ENCODE peak calls at places on chromosome 9, in four cellular contexts. D, Q, L and N are unnamed samples.

GRCh38 chr9:86660146-86660545 is 287.2 kb downstream of the GAS1 start:
- DNase-seq in D (no peak), Q (no peak), L (no peak), N (no peak)

GRCh38 chr9:131422241-131422792 is 28.4 kb downstream of the PRRC2B start:
- DNase-seq in D (no peak), Q (no peak), L (no peak), N (no peak)

GRCh38 chr9:81351166-81351565 is 338.2 kb downstream of the TLE1 start:
- DNase-seq in D (no peak), Q (no peak), L (no peak), N (no peak)

GRCh38 chr9:91359734-91360470 is 1.8 kb downstream of the AUH start:
- DNase-seq in D (no peak), Q (no peak), L (no peak), N (no peak)

GRCh38 chr9:38443181-38443580 is 18.9 kb upstream of the IGFBPL1 start:
- DNase-seq in D (no peak), Q (no peak), L (peak), N (no peak)

GRCh38 chr9:90300901-90301688 is 341.5 kb downstream of the DIRAS2 start:
- DNase-seq in D (no peak), Q (no peak), L (no peak), N (peak)

GRCh38 chr9:136808075-136808780 is 480 bp downstream of the RABL6 start:
- DNase-seq in D (peak), Q (no peak), L (no peak), N (no peak)

GRCh38 chr9:135139366-135139965 is 52.0 kb downstream of the OLFM1 start:
- DNase-seq in D (no peak), Q (no peak), L (no peak), N (no peak)

GRCh38 chr9:118331622-118332045 is 627.4 kb downstream of the TLR4 start:
- DNase-seq in D (no peak), Q (no peak), L (no peak), N (no peak)

GRCh38 chr9:36815566-36816348 is 218.3 kb downstream of the PAX5 start:
- DNase-seq in D (no peak), Q (no peak), L (no peak), N (no peak)

GRCh38 chr9:99870126-99870525 is 36.3 kb upstream of the STX17 start:
- DNase-seq in D (no peak), Q (no peak), L (no peak), N (no peak)

GRCh38 chr9:82706781-82707180 is 356.2 kb downstream of the RASEF start:
- DNase-seq in D (no peak), Q (no peak), L (no peak), N (no peak)

GRCh38 chr9:36997414-36997813 is 36.7 kb downstream of the PAX5 start:
- DNase-seq in D (no peak), Q (no peak), L (no peak), N (no peak)

GRCh38 chr9:36993933-36994764 is 39.9 kb downstream of the PAX5 start:
- DNase-seq in D (no peak), Q (peak), L (no peak), N (no peak)

GRCh38 chr9:96417610-96418073 is 528 bp downstream of the ZNF367 start:
- DNase-seq in D (no peak), Q (no peak), L (no peak), N (no peak)

GRCh38 chr9:33329996-33330395 is 39.7 kb downstream of the NFX1 start:
- DNase-seq in D (no peak), Q (no peak), L (no peak), N (no peak)

GRCh38 chr9:85248514-85249312 is 493.0 kb downstream of the AGTPBP1 start:
- DNase-seq in D (no peak), Q (no peak), L (no peak), N (no peak)

GRCh38 chr9:126723807-126724172 is 81.0 kb upstream of the ZBTB43 start:
- DNase-seq in D (peak), Q (no peak), L (no peak), N (no peak)

GRCh38 chr9:89781838-89782237 is 177.0 kb downstream of the GADD45G start:
- DNase-seq in D (no peak), Q (peak), L (no peak), N (no peak)

GRCh38 chr9:98287383-98287782 is 31.9 kb upstream of the TBC1D2 start:
- DNase-seq in D (peak), Q (no peak), L (no peak), N (peak)

GRCh38 chr9:16825971-16826370 is 44.5 kb downstream of the BNC2 start:
- DNase-seq in D (no peak), Q (no peak), L (no peak), N (no peak)

GRCh38 chr9:135790850-135791249 is 88.9 kb downstream of the KCNT1 start:
- DNase-seq in D (no peak), Q (no peak), L (no peak), N (no peak)

GRCh38 chr9:136717399-136717798 is 5.0 kb downstream of the DIPK1B start:
- DNase-seq in D (no peak), Q (no peak), L (no peak), N (no peak)

GRCh38 chr9:18994263-18994916 is 38.6 kb downstream of the SAXO1 start:
- DNase-seq in D (no peak), Q (no peak), L (no peak), N (no peak)

GRCh38 chr9:82133973-82134372 is 145.4 kb downstream of the SPATA31D1 start:
- DNase-seq in D (no peak), Q (no peak), L (no peak), N (no peak)

GRCh38 chr9:80699551-80699998 is 989.8 kb downstream of the TLE1 start:
- DNase-seq in D (no peak), Q (no peak), L (no peak), N (no peak)

GRCh38 chr9:135137398-135137832 is 49.9 kb downstream of the OLFM1 start:
- DNase-seq in D (no peak), Q (no peak), L (no peak), N (peak)

DNA sequence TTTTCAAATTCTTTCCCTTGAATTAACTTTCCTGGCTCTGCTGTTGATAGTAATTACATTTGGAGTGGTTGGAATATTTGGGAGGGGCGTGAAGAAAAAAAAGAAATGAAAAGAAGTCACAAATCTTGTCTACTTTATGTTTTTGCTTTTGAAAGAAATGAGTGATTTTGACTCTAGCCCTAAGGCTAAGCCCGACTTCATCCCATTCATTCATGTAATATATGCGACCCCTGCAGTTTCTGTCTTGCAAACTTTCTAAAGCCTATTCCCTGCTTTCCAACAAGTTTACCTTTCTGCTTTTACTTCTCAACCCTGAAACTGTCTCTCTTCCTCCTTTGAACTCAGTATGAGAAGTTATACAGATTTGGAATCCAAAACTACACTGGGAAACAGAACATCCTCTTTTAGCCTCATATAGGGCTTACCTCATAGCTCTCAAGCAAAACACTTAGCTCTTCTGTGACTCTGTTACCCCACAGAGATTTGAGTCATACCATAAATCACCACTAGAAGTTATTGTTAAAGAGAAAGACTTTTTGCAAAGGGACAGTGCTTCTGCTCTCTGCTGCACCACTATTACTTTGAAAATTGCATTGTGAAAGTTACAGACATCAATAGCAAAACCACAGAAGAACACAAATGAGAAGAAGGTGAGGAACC is 1.6 kb downstream of the CFAP95 start:
- DNase-seq in D (no peak), Q (no peak), L (no peak), N (no peak)
- H3K4me3 ChIP-seq in D (no peak), Q (no peak), L (no peak), N (no peak)

DNA sequence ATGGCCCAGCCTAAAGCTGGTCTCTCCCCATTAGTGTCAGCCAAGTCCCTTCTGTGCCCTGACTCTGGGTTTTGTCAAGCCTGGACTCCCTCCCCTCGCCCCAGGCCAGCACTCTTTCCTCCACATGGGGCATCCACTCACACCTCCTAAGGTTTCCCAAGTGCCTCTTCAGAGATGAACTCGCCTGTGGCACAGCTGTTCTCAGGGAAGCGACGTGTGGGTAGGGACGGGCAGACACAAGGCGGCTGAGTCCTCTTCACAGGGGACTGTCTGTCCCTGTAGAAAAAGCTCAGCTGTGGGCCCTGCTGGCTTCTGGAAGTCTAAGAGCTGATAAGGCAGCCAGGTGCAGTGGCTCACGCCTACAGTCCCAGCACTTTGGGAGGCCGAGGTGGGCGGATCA is 78.5 kb downstream of the CACNA1B start:
- DNase-seq in D (no peak), Q (no peak), L (no peak), N (no peak)
- TF ChIP-seq SUZ12 in D (no peak), Q (no peak), L (no peak), N (no peak)

GRCh38 chr9:116218399-116218798 is 64.8 kb downstream of the PAPPA start:
- DNase-seq in D (no peak), Q (no peak), L (no peak), N (no peak)

GRCh38 chr9:116212986-116213672 is 59.5 kb downstream of the PAPPA start:
- DNase-seq in D (no peak), Q (no peak), L (no peak), N (peak)

GRCh38 chr9:116209406-116210116 is 56.0 kb downstream of the PAPPA start:
- DNase-seq in D (no peak), Q (no peak), L (no peak), N (no peak)

GRCh38 chr9:116208417-116209232 is 55.0 kb downstream of the PAPPA start:
- DNase-seq in D (no peak), Q (no peak), L (no peak), N (no peak)

GRCh38 chr9:116213673-116214047 is 60.1 kb downstream of the PAPPA start:
- DNase-seq in D (no peak), Q (no peak), L (no peak), N (no peak)
- H3K4me3 ChIP-seq in D (no peak), Q (no peak), L (no peak), N (no peak)

DNA sequence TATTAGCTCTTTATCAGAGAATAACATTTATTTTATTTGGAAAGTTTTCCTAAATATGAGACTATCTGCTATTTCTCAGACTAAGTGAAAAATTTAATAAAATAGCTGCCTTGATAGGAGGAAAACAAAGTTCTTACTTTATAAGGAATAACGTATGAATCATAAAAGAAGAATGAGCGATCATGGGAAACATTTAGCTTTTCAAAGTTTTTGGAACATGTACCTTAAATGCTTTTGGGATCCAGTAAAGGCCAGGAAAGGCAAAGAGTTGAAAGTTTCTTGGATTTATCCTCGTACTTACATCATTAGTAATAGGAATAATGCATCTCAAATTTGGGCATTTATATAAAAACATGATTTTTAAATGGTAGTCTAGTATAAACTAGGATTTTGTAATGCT is 19.4 kb downstream of the OGN start:
- DNase-seq in D (no peak), Q (no peak), L (no peak), N (no peak)
- TF ChIP-seq SUZ12 in D (no peak), Q (no peak), L (no peak), N (no peak)

GRCh38 chr9:35729700-35730485 is 2.1 kb downstream of the TLN1 start:
- DNase-seq in D (no peak), Q (no peak), L (peak), N (peak)
- H3K4me3 ChIP-seq in D (peak), Q (peak), L (peak), N (no peak)

DNA sequence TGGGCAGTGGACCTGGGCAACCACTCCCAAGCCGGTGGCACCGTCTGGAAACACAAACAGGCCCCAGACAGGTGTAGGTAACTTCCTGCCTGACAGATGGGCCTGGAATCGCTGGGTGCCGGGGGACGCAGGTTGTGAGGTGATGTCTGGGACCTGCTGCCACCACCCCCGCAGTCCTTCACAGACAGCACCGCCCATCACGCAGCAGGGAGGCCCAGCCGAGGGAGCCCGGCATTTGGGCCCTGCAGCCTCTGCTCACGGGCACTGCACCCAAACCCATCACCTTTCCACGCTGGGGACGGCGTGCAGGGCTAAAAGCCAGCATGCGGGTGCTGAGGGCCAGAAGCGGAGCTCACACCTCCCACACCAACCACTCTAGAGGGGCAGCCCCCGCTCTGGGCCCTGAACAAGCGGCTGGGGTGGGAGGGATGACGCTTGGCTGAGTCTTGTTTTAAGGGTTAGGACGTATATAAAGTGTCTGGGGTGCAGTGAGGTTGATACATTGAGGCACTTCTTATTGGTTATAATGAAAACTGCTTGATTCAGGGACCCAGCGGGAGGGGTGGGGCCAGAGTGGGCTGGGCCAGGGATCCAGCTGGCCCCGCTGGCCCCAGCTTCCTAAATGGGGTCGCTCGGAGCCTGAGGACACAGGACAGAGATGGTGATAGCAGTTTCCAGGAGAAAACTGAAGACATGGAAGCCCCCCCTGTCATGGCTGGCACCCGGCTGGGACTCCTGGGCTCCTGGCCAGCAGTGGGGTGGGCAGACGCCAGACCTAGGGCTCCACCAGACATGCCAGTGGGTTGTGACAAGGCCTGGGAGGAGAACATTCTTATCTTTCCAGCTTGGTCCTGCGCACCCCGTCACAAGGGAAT is 11.3 kb downstream of the MYMK start:
- DNase-seq in D (no peak), Q (no peak), L (no peak), N (no peak)
- TF ChIP-seq SUZ12 in D (no peak), Q (no peak), L (no peak), N (no peak)